ENCODE peak calls at places on chromosomes 11 and 22, in seven cellular contexts. U is HCT116, D is SK-N-SH, V is H1, N is HepG2, O is GM12878, B is K562. R is an unnamed sample.

GRCh38 chr11:128481135-128481534 is 106.2 kb downstream of the ETS1 start:
- DNase-seq in D (no peak), V (no peak), B (no peak), O (no peak), N (no peak), U (no peak), R (no peak)

GRCh38 chr11:6755303-6755952 is 16.3 kb downstream of the OR2AG2 start:
- DNase-seq in B (peak; percentile 61), U (peak; percentile 24), N (peak; percentile 10), V (peak; percentile 63), D (peak; percentile 37), O (no peak), R (peak; percentile 25)

GRCh38 chr11:22466809-22467208 is 128.6 kb downstream of the SLC17A6 start:
- DNase-seq in D (no peak), O (no peak), N (no peak), B (no peak), V (no peak), U (peak; percentile 13), R (no peak)

GRCh38 chr22:20013382-20013871 is 3.2 kb downstream of the ARVCF start:
- DNase-seq in N (peak; percentile 45), U (no peak), B (peak; percentile 90), V (peak; percentile 85), O (no peak), D (peak; percentile 86), R (no peak)

GRCh38 chr22:49141761-49142160 is 685.9 kb downstream of the BRD1 start:
- DNase-seq in B (no peak), O (no peak), U (no peak), V (no peak), N (no peak), D (no peak), R (no peak)

GRCh38 chr11:64372802-64373597 is 14.0 kb downstream of the RPS6KA4 start:
- DNase-seq in N (peak; percentile 51), B (peak; percentile 95), D (peak; percentile 90), V (peak; percentile 62), U (peak; percentile 92), O (no peak), R (no peak)

GRCh38 chr11:128470081-128470480 is 117.3 kb downstream of the ETS1 start:
- DNase-seq in U (no peak), O (no peak), D (no peak), N (no peak), V (no peak), B (no peak), R (no peak)

GRCh38 chr11:27812341-27812740 is 112.1 kb upstream of the BDNF start:
- DNase-seq in N (no peak), D (no peak), V (no peak), O (no peak), B (no peak), U (no peak), R (no peak)

GRCh38 chr11:105456950-105457349 is 152.9 kb upstream of the GRIA4 start:
- DNase-seq in O (no peak), D (no peak), V (peak; percentile 61), B (peak; percentile 18), N (no peak), U (no peak), R (no peak)

GRCh38 chr11:103279821-103280220 is 170.6 kb downstream of the DYNC2H1 start:
- DNase-seq in D (no peak), B (no peak), U (no peak), O (no peak), V (no peak), N (no peak), R (no peak)

GRCh38 chr22:30040499-30041055 is 39.7 kb upstream of the HORMAD2 start:
- DNase-seq in N (no peak), B (no peak), U (no peak), D (no peak), O (no peak), V (no peak), R (no peak)

GRCh38 chr11:43830928-43831440 is 49.6 kb upstream of the ALKBH3 start:
- DNase-seq in V (no peak), D (no peak), N (peak; percentile 82), B (no peak), U (peak; percentile 98), O (no peak), R (no peak)

GRCh38 chr22:43582394-43582793 is 170.6 kb downstream of the MPPED1 start:
- DNase-seq in D (no peak), U (no peak), N (no peak), V (no peak), B (no peak), O (no peak), R (no peak)

GRCh38 chr11:74532496-74533246 is 39.1 kb upstream of the LIPT2 start:
- DNase-seq in V (no peak), O (no peak), N (no peak), D (no peak), U (peak; percentile 44), B (no peak), R (peak; percentile 85)

GRCh38 chr11:63868399-63869064 is 29.6 kb downstream of the MARK2 start:
- DNase-seq in U (no peak), N (no peak), O (no peak), B (no peak), V (no peak), D (no peak), R (no peak)

GRCh38 chr11:108333403-108333899 is 110.6 kb downstream of the ATM start:
- DNase-seq in V (no peak), U (no peak), B (no peak), D (no peak), O (no peak), N (no peak), R (no peak)

GRCh38 chr11:33000181-33000580 is 15.5 kb upstream of the DEPDC7 start:
- DNase-seq in O (no peak), U (no peak), N (no peak), V (no peak), B (no peak), D (no peak), R (no peak)

GRCh38 chr22:41289681-41290080 is 3.7 kb upstream of the RANGAP1 start:
- DNase-seq in N (no peak), D (no peak), O (no peak), V (no peak), B (no peak), U (no peak), R (no peak)

GRCh38 chr22:19874307-19875060 is 19.8 kb upstream of the GNB1L start:
- DNase-seq in D (peak; percentile 31), U (no peak), N (no peak), V (peak; percentile 51), B (no peak), O (no peak), R (no peak)

GRCh38 chr11:119828011-119828410 is 99.0 kb upstream of the NECTIN1 start:
- DNase-seq in B (no peak), D (no peak), N (no peak), O (no peak), U (no peak), V (no peak), R (no peak)

GRCh38 chr11:36006556-36006955 is 62.7 kb downstream of the LDLRAD3 start:
- DNase-seq in V (no peak), D (no peak), N (no peak), B (no peak), U (no peak), O (no peak), R (no peak)

GRCh38 chr11:32829157-32829679 is 509 bp upstream of the PRRG4 start:
- DNase-seq in U (no peak), V (no peak), D (no peak), O (no peak), B (no peak), N (no peak), R (peak; percentile 62)

DNA sequence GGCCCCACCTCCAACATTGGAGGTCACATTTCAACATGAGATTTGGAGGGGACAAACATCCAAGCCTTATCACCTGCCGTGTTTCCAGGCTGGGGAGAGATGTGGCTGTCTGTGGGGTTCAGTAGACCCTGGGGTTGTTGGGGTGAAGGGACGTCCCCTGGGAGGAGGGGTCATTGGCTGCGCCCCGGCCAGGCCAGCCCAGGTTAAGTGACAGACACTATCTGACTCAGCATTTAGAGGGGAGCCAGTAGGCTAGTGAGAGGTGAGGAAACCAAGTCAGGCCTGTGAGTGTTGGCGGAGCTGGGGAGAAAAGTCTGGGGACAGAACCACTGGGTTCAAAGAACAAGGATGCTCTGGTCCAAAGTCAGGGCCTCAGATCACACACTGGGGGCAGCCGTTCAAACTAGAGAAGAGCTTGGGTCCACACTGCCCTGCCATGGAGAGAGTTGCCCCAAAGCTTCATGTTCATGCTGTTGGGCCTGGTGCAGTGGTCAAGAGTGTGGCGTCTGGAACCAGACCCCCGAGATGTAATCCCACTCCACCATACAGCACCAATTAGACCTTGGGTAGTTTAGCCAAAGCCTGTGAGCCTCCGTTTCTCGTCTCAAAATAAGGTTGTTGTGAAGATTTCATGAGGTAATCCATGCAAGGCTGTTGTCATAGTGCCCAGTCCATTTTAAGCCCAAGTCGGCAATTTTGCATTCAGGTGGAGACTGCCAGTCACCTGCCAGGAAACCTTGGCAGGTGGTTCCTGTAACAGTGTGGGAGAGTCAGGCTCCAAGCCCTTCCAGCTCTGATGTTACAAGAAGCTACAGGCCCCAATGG is 1289.6 kb downstream of the TBC1D22A start:
- DNase-seq in B (no peak), N (no peak), D (no peak), O (no peak), V (no peak), U (no peak), R (no peak)
- TF ChIP-seq JUND in B (no peak), N (no peak), D (no peak), O (no peak), V (no peak), U (no peak), R (no peak)

GRCh38 chr22:39252461-39253391 is 7.9 kb upstream of the PDGFB start:
- DNase-seq in N (no peak), V (no peak), B (no peak), O (no peak), D (no peak), U (no peak), R (no peak)
- TF ChIP-seq JUND in N (no peak), V (no peak), B (no peak), O (no peak), D (no peak), U (no peak), R (no peak)

DNA sequence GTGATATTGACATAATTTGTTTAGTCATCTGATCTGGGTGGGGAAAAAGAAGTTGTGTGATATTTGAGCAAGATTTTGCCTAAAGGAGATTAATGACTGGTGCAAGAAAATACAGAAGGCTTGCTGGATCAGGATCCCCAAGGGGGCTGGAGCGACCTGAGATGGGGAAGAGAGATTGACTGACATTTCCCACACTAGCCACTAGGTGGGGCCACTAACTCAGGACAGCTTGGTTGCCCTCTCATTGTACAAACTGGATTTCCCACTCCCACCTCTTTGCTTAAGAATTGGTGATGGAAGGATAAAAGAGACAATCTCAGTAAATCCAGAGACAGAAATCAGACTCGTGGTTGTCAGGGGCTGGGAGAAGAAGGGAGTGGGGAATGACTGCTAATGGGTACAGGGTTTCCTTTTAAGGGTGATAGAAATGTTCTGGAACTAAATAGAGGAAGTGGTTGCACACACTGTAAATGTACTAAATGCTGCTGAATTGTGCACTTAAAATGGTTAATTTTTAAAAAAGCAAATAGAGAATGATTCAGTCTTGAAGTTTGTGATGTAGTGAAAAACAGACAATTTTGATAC is 50.7 kb downstream of the CTTN start:
- DNase-seq in N (no peak), U (peak; percentile 16), B (peak; percentile 79), V (no peak), D (no peak), O (no peak), R (no peak)
- TF ChIP-seq JUND in N (no peak), U (no peak), B (no peak), V (no peak), D (no peak), O (no peak), R (no peak)

GRCh38 chr11:57054782-57055181 is 66.1 kb downstream of the OR5AK2 start:
- DNase-seq in V (no peak), N (no peak), U (no peak), D (peak; percentile 32), O (no peak), B (no peak), R (no peak)

GRCh38 chr11:57047610-57048009 is 58.9 kb downstream of the OR5AK2 start:
- DNase-seq in N (no peak), D (no peak), V (no peak), O (no peak), B (no peak), U (no peak), R (no peak)

GRCh38 chr11:57049749-57050148 is 61.0 kb downstream of the OR5AK2 start:
- DNase-seq in O (no peak), B (no peak), U (no peak), N (no peak), D (no peak), V (no peak), R (no peak)
- TF ChIP-seq JUND in O (no peak), B (no peak), U (no peak), N (no peak), D (no peak), V (no peak), R (no peak)

R was measured in T47D.